ENCODE peak calls at places on chromosome 22, in ten cellular contexts. U is endothelial cell; V is mammary epithelial cell; M is Right ventricle myocardium superior; Q is cerebellar cortex; A is effector memory CD4-positive, alpha-beta T cell; B is cerebellar nuclear complex; E is EL; H is osteocyte; G is activated effector memory CD4-positive, alpha-beta T cell treated with anti-CD3 and anti-CD28 coated beads, Interleukin-2, amount 50 U/mL, for 16 hours. J is an unnamed sample.

GRCh38 chr22:29074276-29074625 is 1.4 kb downstream of the KREMEN1 start:
- DNase-seq in B (no peak), G (no peak), A (no peak), Q (no peak), H (no peak), E (no peak), U (no peak), M (no peak), V (no peak), J (no peak)

GRCh38 chr22:45321827-45322226 is 12.1 kb downstream of the FAM118A start:
- DNase-seq in B (no peak), M (peak), E (no peak), G (no peak), U (no peak), H (no peak), V (no peak), Q (no peak), A (no peak), J (no peak)

GRCh38 chr22:50199836-50200332 is 927 bp upstream of the SELENOO start:
- DNase-seq in Q (no peak), V (no peak), A (no peak), M (no peak), B (no peak), G (no peak), E (no peak), H (no peak), U (no peak), J (no peak)

GRCh38 chr22:31044262-31044861 is 36.8 kb upstream of the SMTN start:
- DNase-seq in E (no peak), B (no peak), V (no peak), Q (no peak), G (no peak), M (peak), H (no peak), A (no peak), U (no peak), J (no peak)

GRCh38 chr22:49827853-49828598 is at the start of gene BRD1:
- DNase-seq in Q (peak), U (peak), A (peak), G (peak), M (peak), B (no peak), E (peak), H (no peak), V (peak), J (peak)

GRCh38 chr22:28172948-28173360 is 253.9 kb upstream of the PITPNB start:
- DNase-seq in E (peak), U (no peak), H (no peak), V (peak), Q (no peak), M (no peak), A (no peak), B (no peak), G (no peak), J (peak)

GRCh38 chr22:44824271-44824670 is 71.9 kb downstream of the ARHGAP8 start:
- DNase-seq in A (no peak), H (no peak), B (no peak), V (no peak), U (no peak), E (no peak), Q (no peak), M (peak), G (no peak), J (no peak)

GRCh38 chr22:50208939-50209892 is 8.4 kb downstream of the SELENOO start:
- DNase-seq in V (no peak), U (no peak), E (no peak), Q (no peak), B (no peak), M (no peak), G (no peak), A (no peak), H (no peak), J (no peak)

GRCh38 chr22:32339190-32340012 is 18.3 kb upstream of the RFPL3 start:
- DNase-seq in E (no peak), G (no peak), A (no peak), B (no peak), Q (no peak), V (no peak), H (peak), U (no peak), M (no peak), J (no peak)

GRCh38 chr22:46116491-46116958 is 33.8 kb upstream of the PPARA start:
- DNase-seq in H (peak), V (peak), E (peak), B (no peak), A (peak), Q (peak), U (peak), G (peak), M (peak), J (peak)

GRCh38 chr22:49154433-49154832 is 673.2 kb downstream of the BRD1 start:
- DNase-seq in Q (no peak), A (no peak), H (no peak), M (no peak), V (no peak), G (peak), U (no peak), E (no peak), B (no peak), J (no peak)

GRCh38 chr22:36027579-36027959 is 1.1 kb downstream of the RBFOX2 start:
- DNase-seq in G (no peak), Q (peak), E (peak), A (no peak), V (peak), B (no peak), H (peak), U (no peak), M (no peak), J (no peak)

GRCh38 chr22:38243007-38243775 is 29.6 kb downstream of the TMEM184B start:
- DNase-seq in H (no peak), B (no peak), M (no peak), G (no peak), Q (no peak), A (no peak), U (no peak), V (peak), E (no peak), J (no peak)

GRCh38 chr22:23262474-23263332 is 82.4 kb downstream of the BCR start:
- DNase-seq in A (no peak), E (no peak), M (no peak), G (no peak), V (no peak), U (peak), H (no peak), Q (no peak), B (no peak), J (no peak)

GRCh38 chr22:39244496-39245129 is at the start of gene PDGFB:
- DNase-seq in A (no peak), Q (peak), U (no peak), B (no peak), V (peak), E (peak), M (peak), G (no peak), H (no peak), J (no peak)

GRCh38 chr22:43848366-43849171 is 13.7 kb downstream of the SULT4A1 start:
- DNase-seq in A (no peak), V (no peak), M (no peak), U (peak), G (peak), E (no peak), B (no peak), Q (no peak), H (no peak), J (no peak)

GRCh38 chr22:30876925-30877553 is 91.5 kb downstream of the MORC2 start:
- DNase-seq in Q (peak), V (no peak), G (no peak), E (no peak), H (no peak), A (no peak), B (peak), U (no peak), M (peak), J (no peak)

GRCh38 chr22:24593810-24594568 is 1.1 kb upstream of the LRRC75B start:
- DNase-seq in H (no peak), V (no peak), U (no peak), A (no peak), B (no peak), M (no peak), E (no peak), Q (no peak), G (no peak), J (no peak)

GRCh38 chr22:28702891-28703290 is 23.3 kb upstream of the TTC28 start:
- DNase-seq in V (no peak), E (no peak), U (no peak), A (no peak), Q (no peak), B (no peak), G (no peak), M (no peak), H (no peak), J (no peak)

GRCh38 chr22:39577900-39578299 is 7.3 kb downstream of the CACNA1I start:
- DNase-seq in M (no peak), A (no peak), U (no peak), B (no peak), Q (no peak), G (no peak), E (no peak), H (no peak), V (no peak), J (no peak)

GRCh38 chr22:46045459-46046298 is 68.7 kb upstream of the WNT7B start:
- DNase-seq in G (peak), M (peak), H (no peak), B (peak), U (no peak), Q (peak), V (no peak), E (no peak), A (no peak), J (no peak)